ENCODE peak calls at places on chromosomes 2 and 18, in five cellular contexts. M, S, U, K and E are unnamed samples.

GRCh38 chr18:24265502-24266064 is 126.7 kb downstream of the CABYR start:
- DNase-seq in M (no peak), S (no peak), U (no peak), K (no peak), E (no peak)

GRCh38 chr18:35818353-35818667 is 154.2 kb upstream of the RMP24 start:
- DNase-seq in M (no peak), S (no peak), U (no peak), K (no peak), E (no peak)

GRCh38 chr2:72150157-72150960 is 2.7 kb upstream of the CYP26B1 start:
- DNase-seq in M (peak), S (peak), U (peak), K (peak), E (peak)

GRCh38 chr2:134590679-134591078 is 128.1 kb downstream of the TMEM163 start:
- DNase-seq in M (no peak), S (no peak), U (no peak), K (no peak), E (no peak)

GRCh38 chr2:231720292-231720691 is 12.0 kb downstream of the PTMA start:
- DNase-seq in M (no peak), S (no peak), U (no peak), K (no peak), E (no peak)

GRCh38 chr18:40055262-40055661 is 1899.8 kb upstream of the PIK3C3 start:
- DNase-seq in M (peak), S (no peak), U (no peak), K (no peak), E (no peak)

GRCh38 chr2:85768713-85769112 is 14.9 kb downstream of the ATOH8 start:
- DNase-seq in M (peak), S (no peak), U (no peak), K (no peak), E (peak)

GRCh38 chr2:47655563-47655880 is 127.4 kb upstream of the MSH6 start:
- DNase-seq in M (no peak), S (no peak), U (no peak), K (no peak), E (no peak)

GRCh38 chr2:12203528-12203927 is 457.1 kb downstream of the LPIN1 start:
- DNase-seq in M (no peak), S (no peak), U (no peak), K (no peak), E (no peak)

GRCh38 chr2:199764273-199764800 is 86.7 kb downstream of the FTCDNL1 start:
- DNase-seq in M (no peak), S (no peak), U (no peak), K (no peak), E (no peak)

GRCh38 chr2:106011993-106012392 is 182.1 kb downstream of the UXS1 start:
- DNase-seq in M (no peak), S (no peak), U (no peak), K (no peak), E (no peak)

GRCh38 chr2:171523339-171523931 is 1.2 kb downstream of the CYBRD1 start:
- DNase-seq in M (peak), S (peak), U (peak), K (peak), E (peak)

GRCh38 chr2:237581751-237582746 is 8.5 kb downstream of the RAB17 start:
- DNase-seq in M (peak), S (peak), U (no peak), K (peak), E (peak)

GRCh38 chr2:20648207-20648606 is 2.7 kb downstream of the HS1BP3 start:
- DNase-seq in M (no peak), S (no peak), U (no peak), K (no peak), E (no peak)

DNA sequence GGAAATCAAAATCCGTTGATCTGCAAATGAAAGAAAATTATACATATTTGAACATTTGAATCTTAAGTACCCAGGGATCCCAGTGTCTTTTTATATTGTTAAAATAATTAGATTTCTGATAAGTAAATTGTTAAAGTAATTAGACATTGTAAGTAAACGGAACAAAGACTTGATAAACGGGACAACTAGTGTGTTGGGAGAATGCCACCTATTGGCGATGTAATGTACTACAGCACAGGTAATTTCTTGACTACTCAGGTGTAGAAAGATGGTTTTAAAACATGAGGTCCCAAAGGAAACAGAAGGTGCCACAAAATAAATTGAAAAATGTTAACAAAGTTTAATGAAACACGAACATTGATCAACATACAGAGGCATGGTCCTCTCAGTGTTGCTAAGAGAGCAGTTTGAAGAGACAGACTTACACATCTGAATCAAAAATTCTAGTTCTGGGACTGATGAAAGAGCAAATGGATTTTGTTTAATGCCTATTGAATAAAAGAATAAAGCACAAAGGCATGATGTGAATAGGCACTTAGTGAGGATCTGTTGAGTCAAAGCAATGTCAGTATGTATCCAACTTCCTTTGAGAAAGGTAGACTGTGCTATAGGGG is 103.4 kb upstream of the RASGRP3 start:
- DNase-seq in M (peak), S (peak), U (no peak), K (peak), E (peak)
- TF ChIP-seq CTCF in M (peak), S (peak), U (no peak), K (peak), E (peak)

DNA sequence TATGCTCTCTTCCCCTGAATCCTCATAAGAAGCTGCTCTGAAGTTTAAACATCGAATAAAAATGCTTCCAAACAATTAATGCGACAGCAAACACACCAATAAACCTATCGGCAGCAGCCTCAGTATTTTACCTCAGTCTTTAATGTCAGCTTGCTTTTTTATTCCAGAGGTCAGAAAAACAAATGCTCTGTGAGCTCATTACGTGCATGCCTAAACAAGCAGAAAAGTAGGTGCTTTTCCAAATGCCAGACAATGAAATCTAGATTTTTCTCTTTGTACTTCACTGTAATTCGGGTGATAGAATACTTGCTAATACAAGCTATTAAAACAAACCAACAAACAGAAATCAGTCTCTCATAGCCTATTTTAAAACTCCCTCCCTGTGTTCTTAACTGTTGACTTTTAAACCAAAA is 381.5 kb downstream of the NRXN1 start:
- DNase-seq in M (no peak), S (no peak), U (no peak), K (no peak), E (peak)
- TF ChIP-seq CTCF in M (no peak), S (no peak), U (no peak), K (no peak), E (no peak)

GRCh38 chr2:206154197-206154596 is 5.0 kb downstream of the NDUFS1 start:
- DNase-seq in M (no peak), S (no peak), U (no peak), K (no peak), E (peak)
- TF ChIP-seq CTCF in M (peak), S (peak), U (no peak), K (peak), E (peak)

GRCh38 chr18:68925268-68925667 is 127.4 kb downstream of the CCDC102B start:
- DNase-seq in M (peak), S (peak), U (no peak), K (no peak), E (no peak)
- TF ChIP-seq CTCF in M (peak), S (peak), U (no peak), K (peak), E (no peak)

DNA sequence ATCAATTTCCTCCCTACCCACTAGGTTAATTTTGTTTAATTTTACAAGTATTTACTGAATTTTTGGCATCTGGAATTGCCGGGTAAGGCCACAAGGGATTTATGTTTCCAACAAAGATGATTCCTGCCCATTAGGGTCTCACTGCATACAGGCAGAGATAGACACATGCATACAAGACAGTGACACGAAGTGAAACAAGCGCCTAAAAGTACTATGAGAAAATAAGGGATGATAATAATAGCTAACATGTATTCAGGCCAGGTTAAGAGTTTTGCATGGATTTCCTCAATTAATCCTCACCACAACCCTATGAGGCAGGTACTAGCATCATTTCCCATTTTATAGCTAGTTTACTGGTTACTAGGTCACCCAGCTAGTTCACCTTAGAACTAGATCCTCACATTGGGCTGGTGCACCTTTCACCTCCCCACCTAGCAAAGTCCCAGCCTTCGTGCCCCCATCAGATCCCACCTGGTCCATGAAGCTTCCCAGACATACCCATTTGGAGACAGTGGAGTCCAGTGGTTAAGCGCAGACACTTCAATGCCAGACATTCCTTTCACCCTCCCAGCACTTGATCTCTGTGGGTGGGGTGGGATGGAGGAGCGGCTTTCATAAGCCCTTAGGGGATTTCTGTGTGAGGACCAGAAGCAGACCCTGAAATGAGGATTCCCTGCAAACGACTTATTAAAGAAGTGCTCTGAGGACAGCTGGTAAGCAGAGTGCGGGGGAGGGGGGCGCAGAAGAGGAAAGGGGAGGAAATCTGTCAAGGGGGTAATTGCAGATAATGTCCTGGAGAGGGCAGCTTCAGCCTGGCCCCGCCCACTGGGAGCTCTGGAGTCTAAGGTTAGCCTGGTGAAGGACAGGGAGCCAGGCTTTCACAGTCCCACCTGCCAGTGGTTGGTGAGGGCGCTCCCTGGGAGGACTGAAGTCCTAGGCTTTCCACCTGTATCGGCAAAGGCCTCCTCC is 5.8 kb upstream of the DGUOK start:
- DNase-seq in M (peak), S (peak), U (no peak), K (peak), E (peak)
- TF ChIP-seq CTCF in M (peak), S (peak), U (no peak), K (peak), E (peak)

DNA sequence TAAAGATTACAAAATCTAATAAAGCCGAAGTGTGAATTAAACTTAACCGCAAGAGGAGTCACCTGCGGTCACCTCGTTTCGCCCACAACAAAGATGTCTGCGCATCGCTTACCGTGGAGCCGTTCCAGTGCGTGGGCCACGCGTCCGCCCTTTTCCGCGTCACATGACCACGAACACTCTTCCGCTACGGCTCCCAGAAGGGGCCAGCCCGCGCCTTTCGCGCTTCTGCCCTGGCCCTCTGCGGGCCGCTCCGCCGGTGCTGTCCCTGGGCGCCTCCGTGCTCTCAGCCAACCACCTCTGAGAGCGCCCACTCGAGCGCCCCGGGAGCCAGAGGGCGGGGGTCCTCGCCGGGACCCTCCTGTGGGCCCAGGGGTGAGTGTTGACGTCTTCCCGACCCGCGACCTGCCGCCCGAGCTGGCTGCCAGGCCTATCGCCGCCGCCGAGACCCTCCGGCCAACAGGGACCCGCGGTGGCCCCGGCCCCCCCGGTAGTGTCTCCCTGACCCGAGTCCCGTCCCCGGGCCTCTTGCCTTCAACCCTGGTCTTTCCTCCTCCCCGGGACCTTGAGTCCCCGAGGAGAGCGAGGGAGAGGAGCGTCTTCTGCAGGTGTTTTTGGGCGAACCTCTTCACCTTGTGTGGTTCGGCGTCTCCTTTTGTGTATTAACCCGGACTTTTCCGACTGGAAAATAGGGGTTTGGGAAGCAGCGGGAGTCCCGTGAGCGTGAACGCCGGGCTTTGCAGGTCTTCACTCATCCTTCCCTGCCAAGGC is at the start of gene MFF:
- DNase-seq in M (peak), S (peak), U (peak), K (peak), E (peak)
- TF ChIP-seq CTCF in M (peak), S (peak), U (no peak), K (peak), E (peak)